ENCODE peak calls at places on chromosomes 2 and 18, in five cellular contexts. One of them, this sample, is unnamed.

GRCh38 chr2:217054791-217055190 is 194.9 kb upstream of the TNP1 start:
- DNase-seq in neuronal stem cell: no peak
- DNase-seq in small intestine: no peak
- DNase-seq in CD8-positive, alpha-beta T cell: no peak
- DNase-seq in aorta: no peak
- DNase-seq in this sample: no peak

GRCh38 chr2:66440011-66440542 is 5.2 kb downstream of the MEIS1 start:
- DNase-seq in CD8-positive, alpha-beta T cell: no peak
- DNase-seq in neuronal stem cell: no peak
- DNase-seq in aorta: no peak
- DNase-seq in small intestine: no peak
- DNase-seq in this sample: no peak

GRCh38 chr2:20015482-20016083 is 3.1 kb upstream of the MATN3 start:
- DNase-seq in small intestine: peak; percentile 66
- DNase-seq in aorta: no peak
- DNase-seq in CD8-positive, alpha-beta T cell: no peak
- DNase-seq in neuronal stem cell: peak; percentile 30
- DNase-seq in this sample: no peak

GRCh38 chr2:187580462-187581124 is 26.4 kb upstream of the TFPI start:
- DNase-seq in aorta: no peak
- DNase-seq in neuronal stem cell: no peak
- DNase-seq in small intestine: peak; percentile 51
- DNase-seq in CD8-positive, alpha-beta T cell: no peak
- DNase-seq in this sample: no peak

GRCh38 chr2:77937366-77937765 is 415.2 kb upstream of the LRRTM4 start:
- DNase-seq in CD8-positive, alpha-beta T cell: no peak
- DNase-seq in small intestine: no peak
- DNase-seq in neuronal stem cell: no peak
- DNase-seq in aorta: no peak
- DNase-seq in this sample: no peak

GRCh38 chr18:48828713-48829442 is 121.9 kb downstream of the SMAD7 start:
- DNase-seq in neuronal stem cell: no peak
- DNase-seq in small intestine: no peak
- DNase-seq in aorta: peak; percentile 74
- DNase-seq in CD8-positive, alpha-beta T cell: no peak
- DNase-seq in this sample: no peak

GRCh38 chr2:65062843-65063242 is 6.6 kb downstream of the CEP68 start:
- DNase-seq in aorta: no peak
- DNase-seq in small intestine: no peak
- DNase-seq in neuronal stem cell: no peak
- DNase-seq in CD8-positive, alpha-beta T cell: no peak
- DNase-seq in this sample: no peak

GRCh38 chr2:8369522-8369921 is 312.3 kb upstream of the ID2 start:
- DNase-seq in small intestine: no peak
- DNase-seq in CD8-positive, alpha-beta T cell: no peak
- DNase-seq in neuronal stem cell: no peak
- DNase-seq in aorta: no peak
- DNase-seq in this sample: no peak

GRCh38 chr2:153391131-153391530 is 87.4 kb downstream of the RPRM start:
- DNase-seq in neuronal stem cell: no peak
- DNase-seq in CD8-positive, alpha-beta T cell: no peak
- DNase-seq in aorta: no peak
- DNase-seq in small intestine: no peak
- DNase-seq in this sample: no peak

GRCh38 chr2:30236591-30237245 is 5.4 kb downstream of the LBH start:
- DNase-seq in aorta: peak; percentile 84
- DNase-seq in CD8-positive, alpha-beta T cell: no peak
- DNase-seq in small intestine: no peak
- DNase-seq in neuronal stem cell: no peak
- DNase-seq in this sample: no peak

GRCh38 chr2:65350714-65351113 is 81.7 kb downstream of the SPRED2 start:
- DNase-seq in neuronal stem cell: no peak
- DNase-seq in CD8-positive, alpha-beta T cell: no peak
- DNase-seq in aorta: no peak
- DNase-seq in small intestine: no peak
- DNase-seq in this sample: no peak

GRCh38 chr2:205700331-205701132 is 18.2 kb downstream of the NRP2 start:
- DNase-seq in neuronal stem cell: no peak
- DNase-seq in CD8-positive, alpha-beta T cell: no peak
- DNase-seq in aorta: no peak
- DNase-seq in small intestine: peak; percentile 13
- DNase-seq in this sample: peak; percentile 28

GRCh38 chr2:191552036-191552435 is 125.9 kb upstream of the NABP1 start:
- DNase-seq in neuronal stem cell: no peak
- DNase-seq in aorta: no peak
- DNase-seq in small intestine: no peak
- DNase-seq in CD8-positive, alpha-beta T cell: no peak
- DNase-seq in this sample: no peak

GRCh38 chr2:135256531-135257258 is 204.6 kb downstream of the RAB3GAP1 start:
- DNase-seq in CD8-positive, alpha-beta T cell: no peak
- DNase-seq in small intestine: no peak
- DNase-seq in aorta: no peak
- DNase-seq in neuronal stem cell: no peak
- DNase-seq in this sample: no peak

GRCh38 chr18:6994719-6995430 is 122.7 kb downstream of the LAMA1 start:
- DNase-seq in CD8-positive, alpha-beta T cell: no peak
- DNase-seq in aorta: no peak
- DNase-seq in neuronal stem cell: no peak
- DNase-seq in small intestine: peak; percentile 20
- DNase-seq in this sample: no peak

GRCh38 chr2:47655563-47655880 is 127.4 kb upstream of the MSH6 start:
- DNase-seq in neuronal stem cell: no peak
- DNase-seq in CD8-positive, alpha-beta T cell: no peak
- DNase-seq in small intestine: no peak
- DNase-seq in aorta: no peak
- DNase-seq in this sample: no peak

GRCh38 chr2:75277111-75277510 is 77.8 kb upstream of the TACR1 start:
- DNase-seq in small intestine: no peak
- DNase-seq in aorta: no peak
- DNase-seq in CD8-positive, alpha-beta T cell: no peak
- DNase-seq in neuronal stem cell: no peak
- DNase-seq in this sample: no peak

GRCh38 chr2:181678033-181678586 is 2.2 kb downstream of the NEUROD1 start:
- DNase-seq in small intestine: peak; percentile 59
- DNase-seq in neuronal stem cell: peak; percentile 91
- DNase-seq in CD8-positive, alpha-beta T cell: peak; percentile 63
- DNase-seq in aorta: peak; percentile 85
- DNase-seq in this sample: peak; percentile 24

GRCh38 chr2:96139181-96139758 is 968 bp upstream of the ASTL start:
- DNase-seq in neuronal stem cell: no peak
- DNase-seq in CD8-positive, alpha-beta T cell: no peak
- DNase-seq in aorta: no peak
- DNase-seq in small intestine: no peak
- DNase-seq in this sample: no peak

GRCh38 chr2:15968280-15969178 is 28.2 kb downstream of the MYCN start:
- DNase-seq in CD8-positive, alpha-beta T cell: no peak
- DNase-seq in neuronal stem cell: no peak
- DNase-seq in aorta: no peak
- DNase-seq in small intestine: no peak
- DNase-seq in this sample: no peak

GRCh38 chr2:21165350-21165749 is 41.6 kb downstream of the TDRD15 start:
- DNase-seq in neuronal stem cell: no peak
- DNase-seq in aorta: no peak
- DNase-seq in CD8-positive, alpha-beta T cell: no peak
- DNase-seq in small intestine: no peak
- DNase-seq in this sample: no peak

GRCh38 chr2:112187046-112187715 is 49.0 kb downstream of the FBLN7 start:
- DNase-seq in aorta: no peak
- DNase-seq in neuronal stem cell: no peak
- DNase-seq in CD8-positive, alpha-beta T cell: no peak
- DNase-seq in small intestine: no peak
- DNase-seq in this sample: no peak

GRCh38 chr2:76599732-76600368 is 889.1 kb upstream of the GCFC2 start:
- DNase-seq in small intestine: peak; percentile 81
- DNase-seq in neuronal stem cell: peak; percentile 77
- DNase-seq in aorta: no peak
- DNase-seq in CD8-positive, alpha-beta T cell: no peak
- DNase-seq in this sample: peak; percentile 41

DNA sequence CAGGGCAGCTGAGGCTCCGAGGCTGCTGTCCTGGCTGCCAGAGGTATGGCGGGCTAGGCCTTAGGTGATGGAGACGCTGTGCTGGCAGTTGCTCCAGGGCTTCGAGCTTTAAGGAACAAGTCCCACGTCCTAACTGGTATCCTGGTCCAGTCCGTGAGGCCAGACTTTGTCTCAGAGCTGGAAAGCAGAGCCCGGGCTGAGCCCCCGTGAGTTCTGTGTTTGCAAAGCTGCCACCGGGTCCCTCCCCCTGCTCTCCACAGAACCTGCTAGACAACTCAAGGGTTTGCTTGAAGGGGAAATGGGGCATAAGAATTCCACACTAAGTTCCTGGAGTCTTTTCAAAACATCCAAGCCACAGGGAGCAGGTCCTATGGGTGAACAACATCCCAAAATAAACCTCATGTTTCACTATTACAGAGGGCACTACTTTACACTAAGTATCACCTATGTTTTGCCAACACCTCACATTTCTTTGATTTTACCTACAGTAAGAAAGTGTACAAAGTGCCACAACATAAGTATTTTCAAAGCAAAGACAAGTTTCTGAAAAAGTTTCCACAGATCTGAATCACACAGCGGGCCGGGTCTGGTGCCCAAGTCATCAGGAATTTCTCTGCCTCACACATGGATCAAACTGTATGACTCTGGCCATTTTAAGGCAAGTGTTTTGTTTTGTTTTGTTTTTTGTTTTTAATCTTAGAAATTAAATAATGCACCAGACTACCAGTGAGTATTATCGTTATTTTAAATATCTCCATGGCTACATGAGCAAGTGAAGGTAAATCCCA is 73.6 kb downstream of the ZNF516 start:
- DNase-seq in aorta: no peak
- DNase-seq in neuronal stem cell: no peak
- DNase-seq in CD8-positive, alpha-beta T cell: no peak
- DNase-seq in small intestine: no peak
- DNase-seq in this sample: no peak
- H3K27ac ChIP-seq in aorta: no peak overlapping the region
- H3K27ac ChIP-seq in neuronal stem cell: no peak overlapping the region
- H3K27ac ChIP-seq in CD8-positive, alpha-beta T cell: no peak overlapping the region
- H3K27ac ChIP-seq in small intestine: no peak overlapping the region
- H3K27ac ChIP-seq in this sample: no peak overlapping the region

GRCh38 chr18:78041218-78041617 is 791.6 kb downstream of the GALR1 start:
- DNase-seq in neuronal stem cell: no peak
- DNase-seq in CD8-positive, alpha-beta T cell: no peak
- DNase-seq in aorta: no peak
- DNase-seq in small intestine: no peak
- DNase-seq in this sample: no peak
- H3K4me3 ChIP-seq in neuronal stem cell: no peak overlapping the region
- H3K4me3 ChIP-seq in CD8-positive, alpha-beta T cell: no peak overlapping the region
- H3K4me3 ChIP-seq in aorta: no peak overlapping the region
- H3K4me3 ChIP-seq in small intestine: no peak overlapping the region
- H3K4me3 ChIP-seq in this sample: no peak overlapping the region

DNA sequence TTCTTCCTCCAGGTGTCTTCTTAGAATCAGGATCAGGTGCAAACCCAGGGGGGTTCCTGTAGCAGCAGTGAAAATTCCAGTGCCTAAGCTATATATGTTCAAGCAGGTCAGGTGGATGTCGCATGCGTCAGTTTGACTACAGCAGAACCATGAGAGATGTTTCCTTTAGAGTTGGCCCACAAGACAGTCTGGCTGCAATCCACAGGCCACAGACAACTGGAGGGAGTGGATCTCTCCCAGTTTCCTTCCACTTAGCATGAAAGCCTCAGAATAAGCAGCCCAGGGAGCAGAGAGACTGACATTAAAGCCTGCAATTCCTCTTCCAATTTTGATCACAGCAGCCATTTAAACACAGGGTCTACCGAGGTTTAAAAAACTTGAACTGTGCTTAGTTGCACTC is 1.1 kb upstream of the KCNE4 start:
- DNase-seq in small intestine: no peak
- DNase-seq in neuronal stem cell: no peak
- DNase-seq in aorta: no peak
- DNase-seq in CD8-positive, alpha-beta T cell: no peak
- DNase-seq in this sample: no peak
- H3K27ac ChIP-seq in small intestine: no peak overlapping the region
- H3K27ac ChIP-seq in neuronal stem cell: no peak overlapping the region
- H3K27ac ChIP-seq in aorta: peak overlapping the region; percentile 47
- H3K27ac ChIP-seq in CD8-positive, alpha-beta T cell: no peak overlapping the region
- H3K27ac ChIP-seq in this sample: peak overlapping the region; percentile 78

GRCh38 chr2:44056947-44057346 is 61.2 kb upstream of the LRPPRC start:
- DNase-seq in aorta: no peak
- DNase-seq in neuronal stem cell: no peak
- DNase-seq in CD8-positive, alpha-beta T cell: no peak
- DNase-seq in small intestine: no peak
- DNase-seq in this sample: no peak
- H3K4me3 ChIP-seq in aorta: no peak overlapping the region
- H3K4me3 ChIP-seq in neuronal stem cell: no peak overlapping the region
- H3K4me3 ChIP-seq in CD8-positive, alpha-beta T cell: no peak overlapping the region
- H3K4me3 ChIP-seq in small intestine: no peak overlapping the region
- H3K4me3 ChIP-seq in this sample: no peak overlapping the region

DNA sequence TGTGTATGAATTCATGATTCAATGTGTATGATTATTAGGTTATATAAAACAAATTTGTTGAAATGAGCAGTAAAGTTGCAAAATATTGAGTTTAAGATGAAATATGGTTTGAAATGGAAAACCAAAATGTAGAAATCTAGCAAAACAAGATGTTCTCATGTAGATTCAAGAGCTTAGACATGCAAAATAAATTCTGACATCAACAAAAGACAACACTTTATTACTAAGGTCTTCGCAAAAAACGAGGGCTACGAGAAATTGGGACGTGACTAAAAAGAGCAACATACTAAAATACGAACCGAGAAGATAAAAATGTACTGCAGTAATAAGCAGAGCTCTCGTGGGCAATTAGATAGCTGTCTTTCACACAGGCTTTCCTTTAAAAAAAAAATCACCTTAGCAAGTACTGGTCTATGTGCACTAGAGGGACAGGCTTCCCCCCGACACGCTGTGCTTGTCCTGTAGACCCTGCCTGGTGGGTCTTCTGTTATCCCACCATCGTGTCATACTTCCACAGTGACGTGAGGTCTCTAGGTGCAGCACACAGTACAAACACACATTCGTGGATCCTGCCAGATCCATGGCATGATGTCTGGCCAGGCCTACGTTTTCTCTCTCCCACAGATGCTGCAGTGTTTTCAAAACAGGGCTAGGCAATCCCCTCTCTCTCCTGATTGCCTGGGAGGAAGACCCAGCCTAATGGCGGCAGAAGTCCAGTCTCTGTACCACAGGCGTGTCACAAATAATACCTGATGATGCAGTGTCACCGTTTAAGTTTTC is 240.8 kb downstream of the TCF4 start:
- DNase-seq in neuronal stem cell: no peak
- DNase-seq in aorta: no peak
- DNase-seq in CD8-positive, alpha-beta T cell: no peak
- DNase-seq in small intestine: no peak
- DNase-seq in this sample: no peak
- H3K27ac ChIP-seq in neuronal stem cell: peak overlapping the region; percentile 37
- H3K27ac ChIP-seq in aorta: no peak overlapping the region
- H3K27ac ChIP-seq in CD8-positive, alpha-beta T cell: no peak overlapping the region
- H3K27ac ChIP-seq in small intestine: no peak overlapping the region
- H3K27ac ChIP-seq in this sample: no peak overlapping the region

DNA sequence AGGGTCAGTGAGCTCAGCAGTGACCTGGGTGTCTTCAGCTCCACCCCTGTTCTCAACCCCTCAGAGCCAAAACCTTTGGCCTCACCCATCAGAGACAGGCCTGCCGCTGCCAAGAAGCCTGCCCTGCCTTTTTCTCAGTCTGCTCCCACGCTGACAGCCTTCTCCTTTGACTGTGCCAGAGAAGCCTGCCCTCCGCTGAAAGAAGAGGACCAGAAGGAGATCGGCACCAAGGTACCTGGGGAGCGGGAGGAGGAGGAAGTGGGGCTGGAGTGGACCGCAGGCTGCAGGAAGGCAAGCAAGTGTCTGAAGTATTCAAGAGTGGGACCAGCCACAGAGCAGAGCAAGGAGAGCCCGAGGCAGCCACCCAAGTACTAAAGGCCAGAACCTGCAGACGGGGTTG is 33.2 kb downstream of the TOGARAM2 start:
- DNase-seq in CD8-positive, alpha-beta T cell: peak; percentile 19
- DNase-seq in neuronal stem cell: no peak
- DNase-seq in small intestine: no peak
- DNase-seq in aorta: no peak
- DNase-seq in this sample: no peak
- H3K4me3 ChIP-seq in CD8-positive, alpha-beta T cell: peak overlapping the region; percentile 27
- H3K4me3 ChIP-seq in neuronal stem cell: no peak overlapping the region
- H3K4me3 ChIP-seq in small intestine: peak overlapping the region; percentile 6
- H3K4me3 ChIP-seq in aorta: no peak overlapping the region
- H3K4me3 ChIP-seq in this sample: no peak overlapping the region

This sample was measured in transverse colon.